ENCODE peak calls at places on chromosome 11, in nine cellular contexts. I, R, P, H, L, K, Y, A and V are unnamed samples.

GRCh38 chr11:134527382-134528243 is 115.6 kb upstream of the B3GAT1 start:
- DNase-seq in P (no peak), A (no peak), Y (no peak), L (no peak), I (no peak), R (no peak), H (no peak), K (peak), V (no peak)

GRCh38 chr11:110805764-110806163 is 93.5 kb upstream of the ARHGAP20 start:
- DNase-seq in Y (no peak), H (no peak), I (no peak), R (no peak), P (no peak), K (no peak), L (no peak), A (no peak), V (no peak)

GRCh38 chr11:69692422-69692821 is 11.4 kb downstream of the FGF19 start:
- DNase-seq in R (no peak), K (no peak), A (no peak), P (no peak), Y (no peak), I (no peak), L (no peak), H (no peak), V (no peak)

GRCh38 chr11:87043894-87044293 is 6.2 kb downstream of the TMEM135 start:
- DNase-seq in P (no peak), Y (no peak), K (no peak), I (no peak), A (no peak), H (no peak), L (no peak), R (no peak), V (no peak)

GRCh38 chr11:130181295-130182272 is 22.0 kb downstream of the ST14 start:
- DNase-seq in R (no peak), P (no peak), A (peak), I (no peak), Y (peak), H (peak), K (peak), L (peak), V (no peak)

GRCh38 chr11:63639195-63639832 is 25.1 kb upstream of the PLAAT3 start:
- DNase-seq in H (peak), I (no peak), K (no peak), P (no peak), Y (no peak), L (no peak), R (no peak), A (no peak), V (no peak)

GRCh38 chr11:124329787-124330478 is 9.9 kb upstream of the OR8D2 start:
- DNase-seq in H (peak), Y (no peak), I (no peak), P (no peak), R (no peak), L (peak), K (no peak), A (no peak), V (no peak)

GRCh38 chr11:73257342-73258103 is 14.6 kb upstream of the P2RY6 start:
- DNase-seq in R (no peak), P (no peak), H (peak), K (peak), Y (no peak), I (no peak), A (peak), L (peak), V (no peak)

GRCh38 chr11:110715541-110715940 is 3.3 kb upstream of the ARHGAP20 start:
- DNase-seq in P (no peak), L (peak), K (no peak), A (no peak), R (no peak), H (peak), I (no peak), Y (no peak), V (no peak)

GRCh38 chr11:83156996-83157754 is at the start of gene PCF11:
- DNase-seq in L (no peak), R (no peak), P (peak), Y (no peak), A (no peak), H (no peak), I (peak), K (no peak), V (no peak)

GRCh38 chr11:110295487-110296225 is 758 bp downstream of the RDX start:
- DNase-seq in Y (peak), P (peak), A (peak), H (peak), I (peak), K (peak), R (peak), L (peak), V (peak)

GRCh38 chr11:94558932-94559331 is 8.2 kb upstream of the PIWIL4 start:
- DNase-seq in R (no peak), K (no peak), P (no peak), A (no peak), H (no peak), Y (no peak), I (no peak), L (no peak), V (no peak)

GRCh38 chr11:126533560-126533959 is 178.1 kb downstream of the ST3GAL4 start:
- DNase-seq in A (no peak), R (no peak), Y (no peak), L (no peak), K (no peak), P (no peak), H (no peak), I (no peak), V (no peak)

GRCh38 chr11:12540075-12540685 is 134.0 kb upstream of the TEAD1 start:
- DNase-seq in P (no peak), I (no peak), Y (no peak), A (no peak), R (no peak), H (peak), L (peak), K (no peak), V (no peak)

GRCh38 chr11:9677951-9678350 is 14.1 kb downstream of the SWAP70 start:
- DNase-seq in R (no peak), L (no peak), H (no peak), P (no peak), I (no peak), Y (no peak), K (no peak), A (no peak), V (no peak)

GRCh38 chr11:89737116-89737515 is 27.0 kb downstream of the TRIM77 start:
- DNase-seq in I (no peak), P (no peak), Y (no peak), H (no peak), K (no peak), R (no peak), L (no peak), A (no peak), V (no peak)

GRCh38 chr11:118232659-118233058 is 7.8 kb upstream of the JAML start:
- DNase-seq in H (no peak), R (no peak), Y (no peak), K (no peak), P (peak), I (no peak), A (no peak), L (peak), V (peak)

GRCh38 chr11:44110231-44110679 is 14.8 kb downstream of the EXT2 start:
- DNase-seq in I (peak), K (peak), R (peak), L (peak), Y (peak), P (peak), H (peak), A (peak), V (peak)

GRCh38 chr11:4125141-4125540 is 30.5 kb downstream of the RRM1 start:
- DNase-seq in H (peak), Y (no peak), A (no peak), L (peak), K (no peak), R (no peak), P (no peak), I (no peak), V (no peak)

GRCh38 chr11:68689737-68690625 is 5.6 kb downstream of the GAL start:
- DNase-seq in P (no peak), K (no peak), Y (no peak), L (no peak), I (no peak), A (no peak), H (no peak), R (no peak), V (no peak)

GRCh38 chr11:110738641-110739040 is 26.4 kb upstream of the ARHGAP20 start:
- DNase-seq in H (no peak), I (no peak), Y (no peak), A (no peak), R (no peak), P (no peak), L (no peak), K (no peak), V (no peak)

GRCh38 chr11:64848779-64849599 is 4.5 kb upstream of the CDC42BPG start:
- DNase-seq in Y (peak), K (peak), R (peak), H (no peak), A (no peak), L (no peak), I (no peak), P (no peak), V (peak)

GRCh38 chr11:128868851-128869671 is 2.0 kb upstream of the KCNJ1 start:
- DNase-seq in A (no peak), L (no peak), Y (no peak), K (no peak), I (no peak), H (no peak), P (no peak), R (no peak), V (peak)

GRCh38 chr11:11313902-11314692 is 39.0 kb downstream of the CSNK2A3 start:
- DNase-seq in K (no peak), P (no peak), A (peak), I (no peak), L (no peak), R (no peak), Y (no peak), H (no peak), V (no peak)

GRCh38 chr11:67316882-67317364 is 13.6 kb downstream of the SSH3 start:
- DNase-seq in L (peak), K (no peak), A (no peak), I (no peak), R (no peak), P (no peak), Y (no peak), H (no peak), V (no peak)

GRCh38 chr11:124643042-124643604 is 20.5 kb downstream of the TBRG1 start:
- DNase-seq in K (no peak), R (no peak), H (no peak), I (no peak), Y (no peak), P (no peak), A (no peak), L (no peak), V (no peak)

GRCh38 chr11:36162282-36162825 is 126.9 kb downstream of the COMMD9 start:
- DNase-seq in H (no peak), I (no peak), P (no peak), Y (no peak), R (no peak), A (no peak), L (no peak), K (no peak), V (no peak)

GRCh38 chr11:74701351-74701750 is 29.9 kb downstream of the CHRDL2 start:
- DNase-seq in L (no peak), R (no peak), P (no peak), A (no peak), I (no peak), K (no peak), Y (no peak), H (no peak), V (no peak)

GRCh38 chr11:15897211-15897960 is 459.0 kb downstream of the SOX6 start:
- DNase-seq in I (no peak), A (no peak), Y (no peak), K (no peak), L (peak), H (peak), P (no peak), R (peak), V (no peak)

GRCh38 chr11:67463680-67464410 is 5.2 kb downstream of the TMEM134 start:
- DNase-seq in R (peak), Y (peak), L (peak), A (no peak), I (peak), P (no peak), H (peak), K (peak), V (no peak)

GRCh38 chr11:18054511-18055103 is 8.5 kb upstream of the TPH1 start:
- DNase-seq in K (no peak), I (no peak), R (no peak), Y (no peak), H (no peak), L (no peak), P (no peak), A (no peak), V (no peak)

GRCh38 chr11:132072044-132072879 is 701.8 kb downstream of the NTM start:
- DNase-seq in P (no peak), K (no peak), R (no peak), L (peak), Y (no peak), I (no peak), H (peak), A (no peak), V (no peak)

GRCh38 chr11:83957038-83957900 is 671.1 kb upstream of the CCDC90B start:
- DNase-seq in R (no peak), K (no peak), L (no peak), Y (no peak), P (no peak), I (no peak), H (no peak), A (no peak), V (no peak)

GRCh38 chr11:64192429-64192828 is 6.5 kb downstream of the STIP1 start:
- DNase-seq in Y (no peak), R (no peak), I (no peak), K (no peak), L (no peak), P (no peak), A (no peak), H (no peak), V (no peak)

GRCh38 chr11:76700177-76701100 is 29.9 kb upstream of the LRRC32 start:
- DNase-seq in I (no peak), P (no peak), R (no peak), L (peak), H (peak), A (no peak), Y (no peak), K (no peak), V (no peak)

GRCh38 chr11:42239102-42239501 is 779.6 kb upstream of the LRRC4C start:
- DNase-seq in Y (no peak), A (no peak), L (peak), P (no peak), K (no peak), H (peak), I (no peak), R (no peak), V (no peak)

GRCh38 chr11:132605794-132606570 is 926.3 kb downstream of the OPCML start:
- DNase-seq in P (no peak), A (peak), H (no peak), K (no peak), R (no peak), I (no peak), Y (no peak), L (no peak), V (no peak)

GRCh38 chr11:72039108-72039850 is 40.6 kb downstream of the IL18BP start:
- DNase-seq in I (no peak), A (peak), L (no peak), Y (peak), H (peak), P (no peak), R (no peak), K (peak), V (no peak)